ENCODE peak calls at places on chromosomes 6 and 20, in five cellular contexts. F is heart left ventricle, Y is lower lobe of right lung, U is PC-9, P is cardiac muscle cell. V is an unnamed sample. For H3K36me3 and H3K4me1, the result is how much of the 10 kb centered on the place peaks cover.

GRCh38 chr6:33977606-33978438 is 168.1 kb downstream of the GRM4 start:
- DNase-seq in U (no peak), Y (no peak), F (no peak), P (no peak), V (peak)

GRCh38 chr6:4370066-4370465 is 234.7 kb upstream of the ECI2 start:
- DNase-seq in F (no peak), P (no peak), U (no peak), Y (no peak), V (no peak)

GRCh38 chr6:4603856-4604369 is 172.3 kb upstream of the CDYL start:
- DNase-seq in U (no peak), F (no peak), Y (no peak), P (no peak), V (no peak)

GRCh38 chr6:132330759-132331158 is 70.5 kb downstream of the MOXD1 start:
- DNase-seq in F (no peak), P (no peak), U (no peak), Y (no peak), V (no peak)

GRCh38 chr6:109770047-109770446 is 79.0 kb downstream of the FIG4 start:
- DNase-seq in P (no peak), Y (no peak), U (no peak), F (no peak), V (no peak)

GRCh38 chr6:11251553-11252358 is 19.3 kb upstream of the NEDD9 start:
- DNase-seq in P (no peak), U (peak), F (peak), Y (no peak), V (no peak)

GRCh38 chr6:89792881-89793280 is 26.7 kb downstream of the MDN1 start:
- DNase-seq in P (peak), F (peak), U (no peak), Y (no peak), V (no peak)

GRCh38 chr6:7324520-7324919 is 11.5 kb upstream of the SSR1 start:
- DNase-seq in U (no peak), F (peak), Y (no peak), P (no peak), V (no peak)

GRCh38 chr6:85580878-85581267 is 12.8 kb downstream of the SNX14 start:
- DNase-seq in Y (no peak), P (no peak), F (peak), U (no peak), V (no peak)

GRCh38 chr6:159772196-159772595 is 10.4 kb downstream of the ACAT2 start:
- DNase-seq in U (no peak), F (no peak), Y (no peak), P (no peak), V (no peak)

GRCh38 chr6:159778542-159778941 is 10.9 kb downstream of the TCP1 start:
- DNase-seq in P (no peak), U (no peak), F (no peak), Y (no peak), V (no peak)

GRCh38 chr6:159778131-159778530 is 11.3 kb downstream of the TCP1 start:
- DNase-seq in Y (no peak), P (no peak), U (no peak), F (no peak), V (no peak)

DNA sequence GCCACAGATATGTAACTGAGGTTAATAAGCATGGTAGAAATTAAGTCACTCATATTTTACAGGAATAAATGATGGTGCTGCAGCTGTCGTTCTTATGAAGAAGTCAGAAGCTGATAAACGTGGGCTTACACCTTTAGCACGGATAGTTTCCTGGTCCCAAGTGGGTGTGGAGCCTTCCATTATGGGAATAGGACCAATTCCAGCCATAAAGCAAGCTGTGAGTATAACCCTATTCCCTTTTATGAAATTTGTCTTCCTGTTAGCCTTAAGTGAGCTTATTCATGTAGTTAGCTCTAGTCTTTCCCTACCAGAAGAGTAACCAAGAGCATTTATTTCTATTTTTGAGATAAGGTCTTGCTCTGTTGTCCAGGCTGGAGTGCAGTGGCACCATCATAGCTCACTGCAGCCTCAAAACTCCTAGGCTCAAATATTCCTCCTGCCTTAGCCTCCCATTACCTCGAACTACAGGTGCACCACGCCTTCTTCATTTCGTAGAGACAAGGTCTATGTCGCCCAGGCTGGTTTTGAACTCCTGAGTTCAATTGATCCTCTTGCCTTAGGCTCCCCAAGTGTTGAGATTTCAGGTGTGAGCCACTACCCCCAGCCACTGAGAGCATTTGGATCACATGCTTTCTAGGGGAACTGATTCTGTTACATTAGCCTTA is 12.0 kb downstream of the TCP1 start:
- DNase-seq in F (no peak), Y (no peak), P (no peak), U (no peak), V (no peak)
- H3K36me3 ChIP-seq in F (under half), Y (half or more), P (half or more), U (under half), V (under half)

GRCh38 chr6:93962566-93962965 is 543.2 kb upstream of the EPHA7 start:
- DNase-seq in P (no peak), Y (no peak), F (no peak), U (no peak), V (no peak)

GRCh38 chr6:93968126-93968525 is 548.8 kb upstream of the EPHA7 start:
- DNase-seq in F (no peak), Y (no peak), U (no peak), P (no peak), V (peak)

GRCh38 chr6:93964926-93965325 is 545.6 kb upstream of the EPHA7 start:
- DNase-seq in P (no peak), U (no peak), Y (no peak), F (no peak), V (no peak)

DNA sequence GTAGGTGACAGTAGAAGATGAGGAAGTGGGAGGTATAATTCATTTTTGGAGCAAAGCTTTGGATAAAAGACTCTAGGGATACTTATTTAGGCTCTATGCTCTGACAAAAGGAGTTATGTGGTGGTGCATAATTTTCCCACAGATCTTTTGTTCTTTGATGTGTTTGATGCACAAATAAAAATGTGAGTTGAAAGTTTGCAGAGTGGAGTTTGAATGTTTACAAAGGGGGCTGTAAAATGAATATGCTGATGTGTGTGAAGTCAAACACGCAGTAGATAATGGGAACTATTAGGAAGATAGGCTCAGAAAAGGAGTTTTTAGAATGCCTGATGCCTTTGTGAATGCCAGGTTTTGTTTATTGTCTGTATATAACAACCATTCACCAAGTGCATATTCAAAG is 544.9 kb upstream of the EPHA7 start:
- DNase-seq in Y (no peak), F (no peak), U (no peak), P (no peak), V (no peak)
- TF ChIP-seq CTCF in Y (no peak), F (no peak), U (no peak), P (no peak), V (no peak)

DNA sequence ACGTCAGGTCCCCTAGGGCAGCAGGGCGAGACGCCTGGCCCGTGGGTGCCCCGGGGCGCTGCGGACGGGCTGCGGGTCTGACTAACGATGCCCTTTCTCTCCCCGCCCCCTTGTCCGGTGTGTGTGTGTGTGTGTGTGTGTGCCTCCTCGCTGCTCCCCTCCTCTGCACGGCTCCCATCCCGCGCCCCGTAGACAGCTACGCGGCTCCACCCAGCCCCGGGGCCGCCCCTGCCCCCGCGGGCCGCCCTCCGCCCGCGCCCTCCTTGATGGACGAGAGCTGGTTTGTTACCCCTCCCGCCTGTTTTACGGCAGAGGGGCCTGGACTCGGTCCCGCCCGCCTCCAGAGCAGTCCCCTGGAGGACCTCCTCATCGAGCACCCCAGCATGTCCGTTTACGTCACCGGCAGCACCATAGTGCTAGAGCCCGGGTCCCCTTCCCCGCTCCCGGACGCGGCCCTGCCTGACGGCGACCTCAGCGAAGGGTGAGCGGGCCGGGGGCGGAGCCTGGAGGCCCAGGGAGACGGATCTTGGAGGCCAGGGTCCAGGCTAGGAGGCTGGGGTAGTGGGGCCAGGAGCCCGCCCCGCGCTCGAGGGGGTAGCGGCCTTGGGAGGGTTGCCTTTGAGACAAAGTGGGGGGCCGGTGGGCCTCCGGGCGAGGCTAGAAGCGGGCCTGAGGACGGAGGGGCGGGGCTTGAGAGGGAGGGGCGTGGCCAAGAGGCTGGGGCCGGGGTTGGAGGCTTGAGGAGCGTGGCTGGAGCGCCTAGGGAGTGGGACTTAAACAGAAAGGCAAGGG is 5.1 kb downstream of the TP53INP2 start:
- DNase-seq in U (peak), F (peak), Y (peak), P (peak), V (peak)
- H3K4me1 ChIP-seq in U (under half), F (under half), Y (under half), P (under half), V (under half)

GRCh38 chr20:25510202-25510601 is 75.1 kb downstream of the NINL start:
- DNase-seq in U (no peak), P (no peak), Y (no peak), F (no peak), V (no peak)

GRCh38 chr20:25509084-25509483 is 76.2 kb downstream of the NINL start:
- DNase-seq in Y (no peak), F (no peak), U (no peak), P (no peak), V (no peak)

GRCh38 chr20:25510721-25511120 is 74.6 kb downstream of the NINL start:
- DNase-seq in Y (no peak), U (no peak), F (no peak), P (no peak), V (no peak)

GRCh38 chr20:25512709-25513108 is 72.6 kb downstream of the NINL start:
- DNase-seq in Y (no peak), P (no peak), U (no peak), F (no peak), V (no peak)

DNA sequence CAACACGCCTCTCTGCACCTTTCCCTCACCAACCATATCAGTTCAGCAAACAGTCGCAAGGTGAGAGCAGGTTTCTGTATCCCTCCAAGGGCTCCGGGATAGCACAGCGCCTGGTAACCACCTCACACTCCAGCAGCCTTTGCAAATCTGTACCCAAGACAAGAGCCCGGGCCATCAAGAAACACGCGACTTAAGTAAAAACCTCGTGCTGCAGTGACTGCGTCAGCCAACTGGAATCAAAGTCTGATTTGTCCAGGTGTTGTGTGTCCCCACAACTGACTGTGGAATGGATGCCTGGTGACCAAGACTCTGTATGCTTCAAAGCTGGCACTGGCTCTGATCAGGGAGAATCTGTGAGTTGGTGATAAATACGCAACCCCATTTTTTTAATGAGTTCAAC is 74.1 kb downstream of the NINL start:
- DNase-seq in F (no peak), Y (no peak), U (no peak), P (no peak), V (no peak)
- H3K36me3 ChIP-seq in F (under half), Y (under half), U (under half), P (under half), V (under half)

DNA sequence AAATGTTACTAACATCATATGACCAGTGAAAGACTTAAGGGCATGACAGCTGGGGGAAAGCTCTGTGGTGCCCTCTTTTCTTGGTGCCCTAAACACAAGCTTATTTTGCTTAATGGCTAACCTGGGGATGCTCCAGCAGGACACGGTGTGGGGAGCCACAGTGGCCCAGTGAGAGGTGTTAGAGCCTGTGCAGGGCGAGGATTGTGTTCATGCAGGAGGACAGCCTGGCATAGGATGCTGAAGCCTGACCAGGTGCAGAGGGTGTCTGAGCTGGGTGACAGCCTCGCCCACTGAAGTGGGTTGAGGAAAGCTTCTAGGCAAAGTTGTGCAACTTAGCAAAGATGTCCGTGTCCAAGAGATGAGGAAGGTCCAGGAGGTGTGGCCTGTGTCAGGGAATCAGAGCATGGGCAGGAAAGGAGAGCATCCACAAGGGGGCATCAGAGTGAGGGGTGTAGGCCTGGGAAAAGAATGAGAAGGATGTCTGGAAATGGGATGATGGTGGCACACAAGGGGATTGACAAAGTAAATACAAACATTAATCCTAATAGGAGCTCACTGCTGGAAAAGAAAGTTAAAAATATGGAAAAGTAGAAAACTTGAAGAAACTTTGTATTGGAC is 33.9 kb downstream of the SLC17A4 start:
- DNase-seq in F (peak), Y (peak), U (peak), P (peak), V (peak)
- TF ChIP-seq CTCF in F (peak), Y (peak), U (peak), P (peak), V (no peak)

GRCh38 chr6:36114798-36115408 is 15.4 kb upstream of the MAPK13 start:
- DNase-seq in Y (no peak), U (no peak), P (no peak), F (no peak), V (no peak)

GRCh38 chr6:36116480-36116879 is 13.8 kb upstream of the MAPK13 start:
- DNase-seq in Y (no peak), P (no peak), F (no peak), U (no peak), V (no peak)

GRCh38 chr6:36116943-36117342 is 13.4 kb upstream of the MAPK13 start:
- DNase-seq in F (no peak), P (no peak), Y (no peak), U (no peak), V (no peak)

GRCh38 chr6:36115412-36115811 is 14.9 kb upstream of the MAPK13 start:
- DNase-seq in U (no peak), P (no peak), Y (no peak), F (no peak), V (no peak)

GRCh38 chr6:36116066-36116465 is 14.2 kb upstream of the MAPK13 start:
- DNase-seq in U (no peak), P (no peak), Y (no peak), F (no peak), V (no peak)
- H3K4me1 ChIP-seq in U (under half), P (under half), Y (under half), F (under half), V (under half)